ENCODE peak calls at places on chromosomes 4 and X, in five cellular contexts. Z, C, Q, J and V are unnamed samples.

GRCh38 chr4:123361195-123361861 is 35.3 kb upstream of the SPRY1 start:
- DNase-seq in Z (peak), J (peak), Q (no peak), C (peak), V (no peak)

GRCh38 chr4:72770708-72771107 is 201.7 kb upstream of the ADAMTS3 start:
- DNase-seq in J (no peak), C (no peak), Z (no peak), Q (no peak), V (no peak)

GRCh38 chr4:48032721-48033120 is 16.1 kb downstream of the NIPAL1 start:
- DNase-seq in J (no peak), Q (no peak), C (no peak), Z (no peak), V (no peak)

GRCh38 chr4:186832906-186833305 is 109.2 kb upstream of the FAT1 start:
- DNase-seq in C (no peak), J (no peak), Q (no peak), Z (no peak), V (no peak)

GRCh38 chr4:81466841-81467671 is 4.7 kb downstream of the RASGEF1B start:
- DNase-seq in J (peak), C (peak), Q (no peak), Z (peak), V (peak)

GRCh38 chr4:153522800-153523089 is 56.6 kb downstream of the TMEM131L start:
- DNase-seq in Q (no peak), Z (no peak), C (no peak), J (no peak), V (no peak)

GRCh38 chrX:40504801-40505605 is 75.8 kb upstream of the ATP6AP2 start:
- DNase-seq in C (no peak), Q (no peak), Z (no peak), J (peak), V (no peak)

GRCh38 chrX:40040686-40041461 is 56.9 kb downstream of the BCOR start:
- DNase-seq in Q (no peak), C (no peak), J (no peak), Z (no peak), V (no peak)

GRCh38 chr4:38591617-38592337 is 72.2 kb upstream of the KLF3 start:
- DNase-seq in Q (no peak), J (no peak), Z (no peak), C (no peak), V (no peak)

GRCh38 chr4:82865592-82865991 is 25.4 kb downstream of the SEC31A start:
- DNase-seq in Q (no peak), J (peak), C (peak), Z (no peak), V (no peak)

GRCh38 chr4:151627491-151627890 is 133.3 kb downstream of the GATB start:
- DNase-seq in C (no peak), Z (no peak), J (no peak), Q (no peak), V (no peak)

GRCh38 chr4:103292373-103292772 is 94.2 kb upstream of the CENPE start:
- DNase-seq in J (no peak), C (no peak), Z (no peak), Q (no peak), V (no peak)

GRCh38 chrX:17038681-17039161 is 92.3 kb downstream of the REPS2 start:
- DNase-seq in J (no peak), Z (no peak), Q (no peak), C (no peak), V (no peak)
- H3K27ac ChIP-seq in J (no peak), Z (no peak), Q (no peak), C (no peak), V (no peak)

DNA sequence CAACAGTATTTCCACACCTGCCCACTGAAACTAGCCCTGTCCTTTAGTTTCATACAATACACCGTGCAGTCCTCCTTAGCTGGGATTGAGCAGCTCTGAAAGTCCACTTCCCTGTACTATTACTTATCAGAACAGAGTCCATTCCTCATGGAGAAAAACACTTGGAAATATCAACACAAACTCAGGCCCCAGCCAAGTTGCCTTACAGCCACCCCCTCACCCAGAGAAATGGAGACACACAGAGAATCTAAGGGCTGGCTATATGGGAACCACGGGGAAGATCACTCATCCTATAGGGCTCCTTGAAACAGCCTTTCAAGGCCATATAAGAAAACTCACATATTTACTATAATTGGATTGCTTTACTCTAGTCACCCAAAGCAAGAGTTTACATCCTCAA is 1.9 kb downstream of the SCARB2 start:
- DNase-seq in Q (no peak), J (no peak), Z (no peak), C (no peak), V (no peak)
- H3K27ac ChIP-seq in Q (no peak), J (no peak), Z (no peak), C (peak), V (no peak)

GRCh38 chr4:99394913-99395312 is 40.2 kb downstream of the ADH7 start:
- DNase-seq in J (no peak), C (no peak), Q (no peak), Z (no peak), V (no peak)

GRCh38 chr4:99390060-99390459 is 37.5 kb upstream of the ADH1C start:
- DNase-seq in Q (no peak), C (no peak), J (peak), Z (no peak), V (no peak)

GRCh38 chr4:99400831-99401230 is 34.3 kb downstream of the ADH7 start:
- DNase-seq in Q (no peak), J (no peak), C (no peak), Z (no peak), V (no peak)

GRCh38 chr4:99395595-99396364 is 39.4 kb downstream of the ADH7 start:
- DNase-seq in Z (no peak), J (no peak), C (no peak), Q (no peak), V (no peak)
- H3K27ac ChIP-seq in Z (peak), J (peak), C (no peak), Q (no peak), V (no peak)

GRCh38 chr4:94409375-94409679 is 42.4 kb upstream of the PDLIM5 start:
- DNase-seq in Q (no peak), J (no peak), C (no peak), Z (no peak), V (no peak)
- H3K27ac ChIP-seq in Q (peak), J (no peak), C (peak), Z (no peak), V (no peak)

GRCh38 chrX:103584606-103585005 is 709 bp upstream of the TCEAL4 start:
- DNase-seq in Z (no peak), Q (no peak), C (no peak), J (no peak), V (peak)
- H3K27ac ChIP-seq in Z (no peak), Q (no peak), C (no peak), J (no peak), V (no peak)

GRCh38 chrX:47481160-47481559 is 1.9 kb downstream of the ZNF41 start:
- DNase-seq in C (no peak), J (no peak), Q (no peak), Z (no peak), V (no peak)

GRCh38 chrX:47484885-47485284 is 1.9 kb upstream of the ZNF41 start:
- DNase-seq in J (no peak), Q (no peak), Z (no peak), C (no peak), V (no peak)

GRCh38 chrX:47482065-47482511 is 934 bp downstream of the ZNF41 start:
- DNase-seq in J (no peak), Q (no peak), Z (no peak), C (no peak), V (no peak)

GRCh38 chrX:47482512-47483309 is at the start of gene ZNF41:
- DNase-seq in C (peak), Q (peak), J (no peak), Z (peak), V (peak)

GRCh38 chrX:47483310-47484268 is 567 bp upstream of the ZNF41 start:
- DNase-seq in Z (peak), Q (no peak), J (no peak), C (peak), V (peak)
- H3K27ac ChIP-seq in Z (peak), Q (peak), J (peak), C (peak), V (no peak)

GRCh38 chr4:7649411-7649740 is 214.6 kb upstream of the PSAPL1 start:
- DNase-seq in Z (no peak), Q (no peak), J (no peak), C (no peak), V (no peak)

GRCh38 chr4:7647932-7648812 is 213.4 kb upstream of the PSAPL1 start:
- DNase-seq in J (no peak), Q (no peak), C (peak), Z (peak), V (no peak)

GRCh38 chr4:7647211-7647931 is 212.6 kb upstream of the PSAPL1 start:
- DNase-seq in Z (no peak), J (no peak), C (no peak), Q (no peak), V (no peak)

GRCh38 chr4:7649741-7650531 is 215.2 kb upstream of the PSAPL1 start:
- DNase-seq in C (no peak), Z (peak), J (peak), Q (no peak), V (no peak)

GRCh38 chr4:7648813-7649395 is 214.2 kb upstream of the PSAPL1 start:
- DNase-seq in Q (no peak), J (no peak), Z (peak), C (no peak), V (no peak)
- H3K27ac ChIP-seq in Q (no peak), J (no peak), Z (no peak), C (no peak), V (no peak)

GRCh38 chr4:15398732-15399131 is 29.1 kb upstream of the C1QTNF7 start:
- DNase-seq in J (no peak), Z (no peak), C (no peak), Q (no peak), V (no peak)

GRCh38 chr4:15398001-15398400 is 29.8 kb upstream of the C1QTNF7 start:
- DNase-seq in J (no peak), Q (no peak), C (no peak), Z (no peak), V (no peak)

GRCh38 chr4:15400911-15401671 is 26.7 kb upstream of the C1QTNF7 start:
- DNase-seq in Z (peak), J (peak), Q (no peak), C (peak), V (no peak)

GRCh38 chr4:15402146-15402545 is 25.7 kb upstream of the C1QTNF7 start:
- DNase-seq in Z (no peak), Q (no peak), J (peak), C (no peak), V (no peak)

GRCh38 chr4:15400276-15400675 is 27.6 kb upstream of the C1QTNF7 start:
- DNase-seq in Q (no peak), Z (no peak), J (no peak), C (no peak), V (no peak)
- H3K27ac ChIP-seq in Q (no peak), Z (peak), J (no peak), C (no peak), V (no peak)

GRCh38 chrX:47664737-47665136 is 5.8 kb upstream of the UXT start:
- DNase-seq in J (no peak), Z (no peak), C (no peak), Q (no peak), V (no peak)
- H3K27ac ChIP-seq in J (no peak), Z (no peak), C (peak), Q (no peak), V (no peak)

DNA sequence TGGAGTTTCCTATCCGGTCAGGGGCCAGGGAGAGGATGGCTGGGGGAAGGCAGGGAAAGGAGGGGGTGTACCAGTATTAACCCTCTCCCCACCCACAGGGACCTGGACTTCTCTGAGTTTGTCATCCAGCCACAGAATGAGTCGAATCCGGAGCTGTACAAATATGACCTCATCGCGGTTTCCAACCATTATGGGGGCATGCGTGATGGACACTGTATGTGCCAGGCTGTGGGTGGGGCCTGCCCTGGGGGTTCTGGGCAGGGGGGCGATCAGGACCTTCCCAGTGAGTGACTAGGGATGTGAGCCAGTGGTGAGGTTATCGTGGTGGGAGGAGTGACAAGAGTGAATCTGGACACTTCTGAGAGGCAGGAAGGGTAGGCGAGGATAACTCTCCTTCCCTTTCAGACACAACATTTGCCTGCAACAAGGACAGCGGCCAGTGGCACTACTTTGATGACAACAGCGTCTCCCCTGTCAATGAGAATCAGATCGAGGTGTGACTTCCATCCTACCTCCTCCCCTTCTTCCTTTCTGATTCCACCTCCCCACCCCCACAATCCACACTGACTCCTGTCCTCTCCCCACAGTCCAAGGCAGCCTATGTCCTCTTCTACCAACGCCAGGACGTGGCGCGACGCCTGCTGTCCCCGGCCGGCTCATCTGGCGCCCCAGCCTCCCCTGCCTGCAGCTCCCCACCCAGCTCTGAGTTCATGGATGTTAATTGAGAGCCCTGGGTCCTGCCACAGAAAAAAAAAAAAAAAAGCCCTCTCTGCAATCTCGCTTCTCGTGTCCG is 14.6 kb downstream of the USP11 start:
- DNase-seq in Q (no peak), C (no peak), J (no peak), Z (no peak), V (no peak)
- H3K27ac ChIP-seq in Q (no peak), C (no peak), J (no peak), Z (no peak), V (no peak)